ENCODE peak calls at places on chromosomes 5 and 9, in six cellular contexts. C, I, A, M, G and Y are unnamed samples.

GRCh38 chr9:137271696-137272076 is 5.8 kb upstream of the TOR4A start:
- DNase-seq in C (no peak), I (no peak), A (no peak), M (no peak), G (no peak), Y (no peak)

GRCh38 chr5:143874312-143874711 is 62.4 kb downstream of the HMHB1 start:
- DNase-seq in C (peak; percentile 16), I (no peak), A (no peak), M (no peak), G (no peak), Y (no peak)

GRCh38 chr9:77912895-77913693 is 118.5 kb downstream of the GNAQ start:
- DNase-seq in C (peak; percentile 37), I (peak; percentile 16), A (no peak), M (peak; percentile 53), G (no peak), Y (no peak)

GRCh38 chr9:93620881-93621820 is 44.8 kb downstream of the PHF2 start:
- DNase-seq in C (no peak), I (no peak), A (no peak), M (no peak), G (no peak), Y (no peak)

GRCh38 chr5:164335837-164336236 is 830.4 kb downstream of the MAT2B start:
- DNase-seq in C (peak; percentile 84), I (peak; percentile 61), A (no peak), M (no peak), G (no peak), Y (no peak)

GRCh38 chr5:78830647-78831046 is 154.5 kb downstream of the ARSB start:
- DNase-seq in C (no peak), I (no peak), A (no peak), M (no peak), G (no peak), Y (no peak)

GRCh38 chr9:131258186-131258585 is 18.1 kb downstream of the FAM78A start:
- DNase-seq in C (no peak), I (no peak), A (no peak), M (no peak), G (no peak), Y (no peak)

GRCh38 chr5:110625376-110625999 is 101.0 kb downstream of the TMEM232 start:
- DNase-seq in C (peak; percentile 52), I (peak; percentile 51), A (no peak), M (no peak), G (no peak), Y (no peak)

GRCh38 chr9:97675655-97676054 is 21.5 kb downstream of the XPA start:
- DNase-seq in C (no peak), I (no peak), A (no peak), M (no peak), G (no peak), Y (no peak)

GRCh38 chr9:134422301-134422700 is 96.0 kb downstream of the RXRA start:
- DNase-seq in C (no peak), I (no peak), A (no peak), M (no peak), G (no peak), Y (no peak)

GRCh38 chr5:16976625-16977008 is 40.5 kb upstream of the MYO10 start:
- DNase-seq in C (no peak), I (no peak), A (no peak), M (no peak), G (no peak), Y (no peak)

GRCh38 chr9:127318651-127319167 is 54.1 kb downstream of the GARNL3 start:
- DNase-seq in C (peak; percentile 76), I (peak; percentile 65), A (no peak), M (no peak), G (no peak), Y (no peak)

GRCh38 chr9:121840838-121841760 is 189.7 kb downstream of the DAB2IP start:
- DNase-seq in C (no peak), I (peak; percentile 31), A (no peak), M (no peak), G (no peak), Y (no peak)

GRCh38 chr5:116271432-116271831 is 186.6 kb downstream of the COMMD10 start:
- DNase-seq in C (peak; percentile 82), I (peak; percentile 73), A (no peak), M (no peak), G (no peak), Y (no peak)

GRCh38 chr5:181170237-181170830 is 22.9 kb downstream of the OR2V2 start:
- DNase-seq in C (no peak), I (no peak), A (peak; percentile 76), M (no peak), G (no peak), Y (no peak)

GRCh38 chr5:164809831-164810230 is 1304.4 kb downstream of the MAT2B start:
- DNase-seq in C (no peak), I (peak; percentile 4), A (no peak), M (no peak), G (no peak), Y (no peak)

GRCh38 chr9:136551401-136552116 is 5.7 kb upstream of the NOTCH1 start:
- DNase-seq in C (peak; percentile 64), I (peak; percentile 84), A (peak; percentile 82), M (no peak), G (no peak), Y (no peak)

GRCh38 chr9:16928179-16928945 is 57.9 kb upstream of the BNC2 start:
- DNase-seq in C (peak; percentile 35), I (peak; percentile 33), A (no peak), M (no peak), G (no peak), Y (no peak)

GRCh38 chr5:74017112-74017511 is 391.1 kb downstream of the ARHGEF28 start:
- DNase-seq in C (no peak), I (peak; percentile 13), A (peak; percentile 50), M (peak; percentile 58), G (no peak), Y (no peak)

GRCh38 chr5:88746438-88746882 is 136.5 kb downstream of the MEF2C start:
- DNase-seq in C (no peak), I (no peak), A (no peak), M (no peak), G (no peak), Y (no peak)

GRCh38 chr5:93582677-93583524 is at the start of gene NR2F1:
- DNase-seq in C (peak; percentile 99), I (peak; percentile 100), A (peak; percentile 92), M (no peak), G (peak; percentile 78), Y (peak; percentile 99)

GRCh38 chr5:135422419-135422818 is 23.4 kb upstream of the MACROH2A1 start:
- DNase-seq in C (no peak), I (no peak), A (no peak), M (no peak), G (no peak), Y (no peak)

DNA sequence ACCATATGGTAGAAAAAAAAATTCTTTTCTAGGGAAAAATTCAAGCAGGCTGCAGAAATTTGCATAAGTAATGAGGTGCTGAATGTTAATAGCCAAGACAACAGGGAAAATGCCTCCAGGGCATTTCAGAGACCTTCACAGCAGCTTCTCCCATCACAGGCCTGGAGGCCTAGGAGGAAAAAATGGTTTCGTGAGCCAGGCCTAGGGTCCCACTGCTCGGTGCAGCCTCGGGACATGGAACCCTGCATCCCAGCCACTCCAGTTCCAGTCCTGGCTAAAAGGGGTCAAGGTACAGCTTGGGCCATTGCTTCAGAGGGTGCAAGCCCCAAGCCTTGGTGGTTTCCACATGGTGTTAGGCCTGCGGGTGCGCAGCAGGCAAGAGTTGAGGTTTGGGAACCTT is 436.0 kb upstream of the SMC2 start:
- DNase-seq in C (no peak), I (no peak), A (no peak), M (no peak), G (no peak), Y (no peak)
- H2BK120ac ChIP-seq in C (no peak overlapping the region), I (no peak overlapping the region), A (no peak overlapping the region), M (no peak overlapping the region), G (no peak overlapping the region), Y (no peak overlapping the region)

GRCh38 chr9:83509372-83509771 is 28.8 kb downstream of the FRMD3 start:
- DNase-seq in C (no peak), I (peak; percentile 11), A (no peak), M (no peak), G (no peak), Y (no peak)
- H3K27ac ChIP-seq in C (no peak overlapping the region), I (no peak overlapping the region), A (no peak overlapping the region), M (no peak overlapping the region), G (no peak overlapping the region), Y (peak overlapping the region; percentile 72)

DNA sequence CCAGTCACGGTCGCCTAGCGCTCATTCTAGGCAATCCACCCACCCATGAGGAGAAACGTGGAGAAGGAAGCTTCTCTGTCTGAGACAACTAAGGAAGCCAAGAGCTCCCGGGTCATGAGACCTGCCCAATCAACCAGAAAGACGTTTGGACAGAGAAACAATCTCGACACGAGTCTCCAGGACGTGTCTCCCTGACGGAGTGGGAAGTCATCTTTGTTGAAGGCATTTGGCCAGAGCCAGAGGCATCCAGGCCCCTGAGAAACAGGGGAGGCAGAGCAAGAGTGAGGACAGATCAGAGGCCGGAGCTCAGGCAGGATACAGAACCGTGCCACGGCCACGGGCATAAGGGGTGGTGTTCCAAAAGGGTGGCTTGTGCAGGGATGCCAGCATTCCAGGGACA is 479.0 kb downstream of the SPATA31A7 start:
- DNase-seq in C (no peak), I (no peak), A (peak; percentile 2), M (no peak), G (no peak), Y (no peak)
- H3K14ac ChIP-seq in C (no peak overlapping the region), I (no peak overlapping the region), A (no peak overlapping the region), M (no peak overlapping the region), G (no peak overlapping the region), Y (no peak overlapping the region)

DNA sequence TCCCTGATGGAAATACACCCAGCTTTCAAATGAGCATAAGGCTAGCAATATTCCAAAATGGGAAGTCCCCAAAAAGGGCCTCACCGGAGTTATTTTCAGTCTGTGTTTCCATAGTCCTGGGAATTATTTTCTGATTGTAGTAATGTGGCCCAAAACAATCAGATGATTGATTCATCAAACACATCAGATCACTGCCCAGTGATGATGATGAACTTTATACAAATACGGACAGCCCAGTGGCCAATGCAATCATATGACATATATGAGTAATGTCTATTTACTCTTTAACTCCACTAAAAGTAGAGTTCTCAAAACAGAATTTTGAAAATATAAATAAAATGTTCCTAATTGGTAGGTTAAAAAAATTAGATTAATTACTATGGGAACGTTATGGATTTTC is 467.8 kb downstream of the ZNF608 start:
- DNase-seq in C (no peak), I (no peak), A (no peak), M (no peak), G (no peak), Y (no peak)
- H2BK120ac ChIP-seq in C (no peak overlapping the region), I (no peak overlapping the region), A (no peak overlapping the region), M (no peak overlapping the region), G (no peak overlapping the region), Y (no peak overlapping the region)

GRCh38 chr9:101369884-101370531 is 14.8 kb downstream of the BAAT start:
- DNase-seq in C (no peak), I (no peak), A (no peak), M (no peak), G (no peak), Y (no peak)
- H3K27ac ChIP-seq in C (no peak overlapping the region), I (no peak overlapping the region), A (no peak overlapping the region), M (no peak overlapping the region), G (no peak overlapping the region), Y (no peak overlapping the region)